ENCODE peak calls at places on chromosomes 16 and 17, in four cellular contexts. A, U, G and N are unnamed samples.
A peak's percentile ranks its signal among the peaks of the same experiment; 100 is the strongest.

GRCh38 chr16:54689072-54689471 is 241.6 kb upstream of the IRX5 start:
- DNase-seq in A (no peak), U (no peak), G (no peak), N (no peak)

GRCh38 chr17:1650731-1651558 is 1.3 kb upstream of the RILP start:
- DNase-seq in A (no peak), U (no peak), G (no peak), N (no peak)

GRCh38 chr17:75615301-75615700 is 17.9 kb upstream of the SMIM5 start:
- DNase-seq in A (no peak), U (no peak), G (no peak), N (no peak)

GRCh38 chr16:22313876-22314470 is 16.8 kb downstream of the POLR3E start:
- DNase-seq in A (no peak), U (no peak), G (no peak), N (no peak)

GRCh38 chr17:62690168-62690897 is 62.9 kb downstream of the MRC2 start:
- DNase-seq in A (no peak), U (no peak), G (no peak), N (no peak)

GRCh38 chr16:9138021-9138680 is 46.7 kb downstream of the HAPSTR1 start:
- DNase-seq in A (no peak), U (no peak), G (no peak), N (no peak)

GRCh38 chr16:23362460-23363317 is 60.6 kb downstream of the SCNN1B start:
- DNase-seq in A (no peak), U (peak; percentile 27), G (no peak), N (no peak)

GRCh38 chr16:2335286-2335895 is 5.1 kb downstream of the ABCA3 start:
- DNase-seq in A (no peak), U (no peak), G (no peak), N (no peak)

GRCh38 chr17:2214887-2215615 is 88.5 kb downstream of the SMG6 start:
- DNase-seq in A (no peak), U (peak; percentile 64), G (peak; percentile 78), N (no peak)

GRCh38 chr17:59572301-59572924 is 7.0 kb downstream of the DHX40 start:
- DNase-seq in A (peak; percentile 33), U (no peak), G (no peak), N (no peak)

GRCh38 chr16:22373662-22374310 is 633 bp downstream of the CDR2 start:
- DNase-seq in A (no peak), U (peak; percentile 47), G (peak; percentile 48), N (no peak)

GRCh38 chr17:57943140-57943539 is 12.1 kb downstream of the CUEDC1 start:
- DNase-seq in A (no peak), U (peak; percentile 31), G (no peak), N (no peak)

GRCh38 chr16:73546351-73546845 is 498.5 kb upstream of the ZFHX3 start:
- DNase-seq in A (no peak), U (no peak), G (no peak), N (no peak)

GRCh38 chr17:44970136-44970737 is 2.1 kb upstream of the C1QL1 start:
- DNase-seq in A (no peak), U (peak; percentile 45), G (peak; percentile 38), N (no peak)

GRCh38 chr17:48439473-48439872 is 9.5 kb upstream of the SKAP1 start:
- DNase-seq in A (no peak), U (no peak), G (no peak), N (no peak)

GRCh38 chr16:31395647-31396046 is 2.5 kb downstream of the ITGAD start:
- DNase-seq in A (no peak), U (no peak), G (no peak), N (no peak)

GRCh38 chr17:76071497-76072148 is 694 bp downstream of the SRP68 start:
- DNase-seq in A (peak; percentile 50), U (no peak), G (no peak), N (no peak)

GRCh38 chr17:65550075-65550635 is 11.3 kb downstream of the AXIN2 start:
- DNase-seq in A (no peak), U (no peak), G (no peak), N (no peak)

GRCh38 chr16:69711115-69711740 is 15.1 kb downstream of the NQO1 start:
- DNase-seq in A (no peak), U (no peak), G (no peak), N (peak; percentile 44)

GRCh38 chr16:47016700-47017133 is 43.2 kb upstream of the DNAJA2 start:
- DNase-seq in A (no peak), U (no peak), G (no peak), N (no peak)

GRCh38 chr16:65445313-65446260 is 323.7 kb upstream of the CDH11 start:
- DNase-seq in A (no peak), U (no peak), G (no peak), N (no peak)

GRCh38 chr17:29127840-29128239 is 52.4 kb downstream of the MYO18A start:
- DNase-seq in A (no peak), U (no peak), G (no peak), N (no peak)

GRCh38 chr17:67818110-67819002 is 6.9 kb upstream of the BPTF start:
- DNase-seq in A (peak; percentile 94), U (no peak), G (no peak), N (peak; percentile 25)

GRCh38 chr17:45951941-45952340 is 47.1 kb upstream of the STH start:
- DNase-seq in A (no peak), U (no peak), G (no peak), N (no peak)

GRCh38 chr17:47663997-47664941 is 14.6 kb downstream of the KPNB1 start:
- DNase-seq in A (no peak), U (no peak), G (no peak), N (no peak)

GRCh38 chr17:20823890-20824289 is 218.9 kb downstream of the USP22 start:
- DNase-seq in A (no peak), U (no peak), G (no peak), N (no peak)
- TF ChIP-seq CTCF in A (no peak), U (no peak), G (no peak), N (no peak)

GRCh38 chr17:33750943-33751701 is 458.0 kb upstream of the ASIC2 start:
- DNase-seq in A (no peak), U (peak; percentile 32), G (peak; percentile 49), N (no peak)

GRCh38 chr17:33739714-33740113 is 446.6 kb upstream of the ASIC2 start:
- DNase-seq in A (no peak), U (no peak), G (no peak), N (no peak)

GRCh38 chr17:33749171-33749570 is 456.1 kb upstream of the ASIC2 start:
- DNase-seq in A (no peak), U (no peak), G (no peak), N (no peak)

GRCh38 chr17:33745047-33745783 is 452.1 kb upstream of the ASIC2 start:
- DNase-seq in A (no peak), U (no peak), G (no peak), N (no peak)
- H3K4me3 ChIP-seq in A (no peak overlapping the region), U (no peak overlapping the region), G (no peak overlapping the region), N (no peak overlapping the region)

GRCh38 chr16:878071-878784 is 77.7 kb upstream of the GNG13 start:
- DNase-seq in A (no peak), U (no peak), G (peak; percentile 11), N (no peak)
- TF ChIP-seq CTCF in A (no peak), U (no peak), G (no peak), N (no peak)

DNA sequence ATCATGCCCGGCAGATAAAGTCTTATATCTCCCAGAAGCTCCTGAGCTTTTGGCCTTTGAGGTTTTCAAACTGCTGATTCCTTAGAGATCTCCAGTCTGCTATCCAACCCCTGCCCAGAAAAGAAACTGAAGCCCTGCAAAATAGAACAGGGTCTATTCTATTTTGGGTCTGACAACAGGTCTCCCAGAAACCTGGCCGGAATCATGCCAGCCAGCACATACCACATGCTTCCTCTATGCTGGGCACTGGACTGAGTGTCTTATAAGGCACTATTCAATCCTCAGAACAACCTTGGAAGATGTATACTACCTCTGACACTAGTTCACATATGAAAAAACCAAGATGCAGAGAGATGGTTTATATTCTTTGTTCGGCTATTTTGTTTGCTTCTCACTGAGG is 21.3 kb upstream of the GFOD2 start:
- DNase-seq in A (no peak), U (no peak), G (no peak), N (no peak)
- H3K4me3 ChIP-seq in A (no peak overlapping the region), U (no peak overlapping the region), G (no peak overlapping the region), N (no peak overlapping the region)